ENCODE peak calls at places on chromosomes 6 and 20, in ten cellular contexts. P is RCC 7860, B is bronchial epithelial cell, K is fibroblast of gingiva, I is posterior cingulate gyrus, M is Calu3, W is NCI-H2081, G is lung microvascular endothelial cell, C is HT1080, R is neuronal stem cell. N is an unnamed sample.

GRCh38 chr6:63351995-63352586 is 32.3 kb upstream of the LGSN start:
- DNase-seq in M (no peak), I (no peak), B (peak), W (no peak), K (peak), R (no peak), G (peak), C (no peak), P (no peak), N (no peak)

GRCh38 chr6:25165817-25166216 is 113.4 kb upstream of the CARMIL1 start:
- DNase-seq in K (no peak), G (no peak), P (no peak), I (no peak), M (no peak), B (no peak), R (no peak), C (no peak), W (peak), N (no peak)

GRCh38 chr6:90369024-90369519 is 72.4 kb upstream of the BACH2 start:
- DNase-seq in W (no peak), K (peak), R (peak), M (peak), G (peak), P (peak), I (no peak), C (peak), B (peak), N (peak)

GRCh38 chr6:149306967-149307366 is 10.5 kb upstream of the TAB2 start:
- DNase-seq in P (peak), B (no peak), G (no peak), M (no peak), R (no peak), C (peak), W (no peak), K (peak), I (no peak), N (no peak)

GRCh38 chr6:82017316-82017715 is 230.2 kb downstream of the IBTK start:
- DNase-seq in G (peak), C (peak), K (peak), W (no peak), B (peak), P (peak), M (no peak), I (no peak), R (peak), N (no peak)

GRCh38 chr20:48377940-48378339 is 449.9 kb downstream of the PREX1 start:
- DNase-seq in I (no peak), K (no peak), R (no peak), C (no peak), G (no peak), B (no peak), W (no peak), M (peak), P (no peak), N (no peak)

GRCh38 chr6:34243901-34244884 is 4.6 kb downstream of the SMIM29 start:
- DNase-seq in C (peak), B (peak), M (peak), K (peak), R (no peak), W (no peak), I (peak), G (peak), P (peak), N (peak)

GRCh38 chr6:37242042-37242428 is 15.5 kb upstream of the TBC1D22B start:
- DNase-seq in P (no peak), B (no peak), R (no peak), W (no peak), G (no peak), C (no peak), M (no peak), K (no peak), I (no peak), N (no peak)

GRCh38 chr6:17130786-17131185 is 28.9 kb downstream of the STMND1 start:
- DNase-seq in P (no peak), B (no peak), I (no peak), W (no peak), R (no peak), G (no peak), K (no peak), M (no peak), C (no peak), N (no peak)

GRCh38 chr6:149031545-149032317 is 284.9 kb downstream of the UST start:
- DNase-seq in M (peak), C (peak), R (no peak), P (peak), G (peak), I (no peak), K (peak), B (peak), W (no peak), N (no peak)

GRCh38 chr6:76707630-76708029 is 635.2 kb upstream of the IMPG1 start:
- DNase-seq in K (no peak), C (peak), G (no peak), R (no peak), I (no peak), P (no peak), B (peak), W (no peak), M (no peak), N (no peak)

GRCh38 chr20:47256665-47257236 is 99.7 kb downstream of the ZMYND8 start:
- DNase-seq in W (no peak), G (peak), P (no peak), K (peak), R (no peak), I (no peak), C (no peak), B (peak), M (no peak), N (no peak)

GRCh38 chr6:16391451-16391912 is 153.1 kb downstream of the GMPR start:
- DNase-seq in B (no peak), P (no peak), C (no peak), R (no peak), G (no peak), I (no peak), K (peak), W (no peak), M (no peak), N (no peak)

GRCh38 chr20:16476032-16476431 is 97.2 kb downstream of the KIF16B start:
- DNase-seq in K (peak), B (peak), R (peak), M (no peak), C (peak), P (peak), G (peak), W (peak), I (no peak), N (no peak)

GRCh38 chr6:133248241-133249001 is 7.3 kb downstream of the EYA4 start:
- DNase-seq in I (no peak), P (no peak), B (peak), C (peak), K (peak), M (no peak), R (no peak), G (no peak), W (no peak), N (no peak)

GRCh38 chr20:62858059-62858458 is 3.6 kb downstream of the TCFL5 start:
- DNase-seq in I (peak), P (no peak), G (no peak), R (no peak), M (no peak), W (no peak), C (no peak), B (no peak), K (no peak), N (no peak)

GRCh38 chr20:10963717-10964266 is 290.0 kb upstream of the JAG1 start:
- DNase-seq in M (no peak), P (no peak), B (no peak), R (no peak), I (no peak), C (no peak), W (no peak), K (no peak), G (peak), N (no peak)

GRCh38 chr20:23937303-23938117 is 51.1 kb downstream of the GGTLC1 start:
- DNase-seq in G (peak), I (peak), K (peak), W (no peak), M (peak), R (peak), P (no peak), C (peak), B (peak), N (peak)

GRCh38 chr20:35463455-35464300 is 8.3 kb downstream of the CEP250 start:
- DNase-seq in K (peak), C (peak), M (peak), R (peak), B (peak), P (peak), I (no peak), G (peak), W (peak), N (no peak)

GRCh38 chr20:24870876-24871275 is 78.2 kb upstream of the CST7 start:
- DNase-seq in B (no peak), M (no peak), W (no peak), R (no peak), K (no peak), C (no peak), G (no peak), P (peak), I (no peak), N (no peak)

GRCh38 chr6:121549741-121550140 is 114.3 kb downstream of the GJA1 start:
- DNase-seq in W (no peak), G (peak), K (peak), C (peak), I (no peak), R (no peak), P (peak), M (no peak), B (peak), N (no peak)

GRCh38 chr20:59645316-59645715 is 41.0 kb downstream of the PHACTR3 start:
- DNase-seq in I (no peak), C (no peak), W (no peak), P (no peak), B (no peak), M (no peak), R (no peak), K (no peak), G (no peak), N (no peak)

GRCh38 chr6:10465633-10466499 is 51.0 kb upstream of the TFAP2A start:
- DNase-seq in R (peak), K (peak), C (peak), I (peak), G (peak), W (peak), M (peak), P (peak), B (peak), N (no peak)

GRCh38 chr20:47857994-47858557 is 72.8 kb upstream of the SULF2 start:
- DNase-seq in W (no peak), K (no peak), B (peak), R (no peak), P (no peak), G (peak), M (no peak), C (no peak), I (no peak), N (no peak)

GRCh38 chr20:3980260-3981131 is 34.9 kb downstream of the RNF24 start:
- DNase-seq in P (peak), K (peak), M (no peak), C (peak), B (peak), G (peak), R (no peak), W (no peak), I (no peak), N (no peak)

GRCh38 chr20:57749131-57749690 is 39.4 kb upstream of the PMEPA1 start:
- DNase-seq in K (no peak), C (no peak), B (peak), R (no peak), G (peak), W (no peak), P (no peak), M (no peak), I (no peak), N (no peak)

GRCh38 chr6:120214097-120214496 is 864.5 kb upstream of the MAN1A1 start:
- DNase-seq in P (no peak), I (no peak), M (no peak), K (no peak), G (no peak), C (no peak), W (no peak), R (no peak), B (peak), N (no peak)

GRCh38 chr20:19368351-19368750 is 155.9 kb downstream of the SLC24A3 start:
- DNase-seq in G (no peak), P (no peak), M (no peak), C (no peak), R (no peak), B (no peak), K (no peak), I (peak), W (no peak), N (no peak)

N was measured in sciatic nerve.